ENCODE peak calls at places on chromosomes 11 and 22, in eight cellular contexts. R is BE2C; G is central memory CD4-positive, alpha-beta T cell; C is GM04504; S is AG09309; Q is GM13976; K is ELR; O is suprapubic skin. W is an unnamed sample.

GRCh38 chr22:50620861-50621490 is 7.0 kb downstream of the ARSA start:
- DNase-seq in R (no peak), K (no peak), C (no peak), O (no peak), Q (peak), S (no peak), G (peak), W (no peak)

GRCh38 chr22:43393132-43393844 is 18.5 kb upstream of the MPPED1 start:
- DNase-seq in G (no peak), Q (no peak), K (no peak), O (peak), C (no peak), R (no peak), S (no peak), W (no peak)

GRCh38 chr11:130477646-130478203 is 29.3 kb downstream of the ADAMTS15 start:
- DNase-seq in O (no peak), C (no peak), G (no peak), R (no peak), K (no peak), S (no peak), Q (peak), W (no peak)

GRCh38 chr22:48907591-48907990 is 920.1 kb downstream of the BRD1 start:
- DNase-seq in R (no peak), O (no peak), G (no peak), Q (no peak), S (no peak), C (no peak), K (no peak), W (no peak)

GRCh38 chr11:68038718-68039525 is at the start of gene TCIRG1:
- DNase-seq in K (peak), Q (peak), C (peak), G (peak), O (peak), S (no peak), R (peak), W (no peak)

GRCh38 chr11:120512727-120513435 is 1.3 kb downstream of the GRIK4 start:
- DNase-seq in S (no peak), Q (peak), O (no peak), K (no peak), G (no peak), R (no peak), C (no peak), W (no peak)

GRCh38 chr11:128720522-128720985 is 26.7 kb downstream of the FLI1 start:
- DNase-seq in Q (peak), K (no peak), S (no peak), C (no peak), R (no peak), G (peak), O (no peak), W (no peak)

GRCh38 chr22:28992565-28993326 is 68.9 kb downstream of the C22orf31 start:
- DNase-seq in S (no peak), R (no peak), Q (no peak), K (no peak), G (no peak), O (no peak), C (no peak), W (no peak)

GRCh38 chr11:121929581-121929980 is 186.4 kb downstream of the BLID start:
- DNase-seq in O (no peak), R (peak), K (peak), C (no peak), Q (no peak), G (no peak), S (no peak), W (no peak)

GRCh38 chr11:104106136-104106754 is 57.7 kb downstream of the PDGFD start:
- DNase-seq in Q (no peak), S (peak), R (no peak), C (peak), O (no peak), G (no peak), K (no peak), W (no peak)

GRCh38 chr11:70788247-70789022 is 390.1 kb downstream of the CTTN start:
- DNase-seq in G (no peak), R (no peak), S (peak), O (no peak), Q (no peak), C (peak), K (peak), W (peak)

GRCh38 chr11:8593935-8594909 is at the start of gene STK33:
- DNase-seq in C (no peak), R (peak), G (no peak), O (no peak), Q (peak), S (no peak), K (peak), W (no peak)

GRCh38 chr11:32340181-32340580 is 95.2 kb downstream of the WT1 start:
- DNase-seq in R (no peak), O (no peak), G (no peak), C (no peak), Q (no peak), K (no peak), S (no peak), W (no peak)

GRCh38 chr11:122709042-122709760 is 53.7 kb downstream of the UBASH3B start:
- DNase-seq in Q (no peak), R (no peak), C (peak), S (no peak), K (peak), O (no peak), G (no peak), W (no peak)

GRCh38 chr11:11148598-11148997 is 204.5 kb downstream of the CSNK2A3 start:
- DNase-seq in O (no peak), Q (no peak), R (no peak), C (no peak), S (no peak), K (no peak), G (no peak), W (no peak)

GRCh38 chr11:118921929-118922744 is 3.6 kb downstream of the BCL9L start:
- DNase-seq in O (peak), S (no peak), Q (no peak), R (peak), C (no peak), G (no peak), K (peak), W (no peak)

GRCh38 chr22:25027959-25028840 is 75.7 kb downstream of the KIAA1671 start:
- DNase-seq in S (no peak), O (no peak), Q (peak), K (peak), C (no peak), G (no peak), R (peak), W (no peak)

GRCh38 chr11:77203901-77204755 is 76.1 kb downstream of the MYO7A start:
- DNase-seq in K (no peak), S (no peak), C (no peak), R (no peak), Q (no peak), O (peak), G (no peak), W (no peak)

GRCh38 chr11:30196400-30197206 is 34.2 kb upstream of the FSHB start:
- DNase-seq in R (peak), O (no peak), S (no peak), Q (peak), K (peak), C (peak), G (no peak), W (no peak)

GRCh38 chr11:133215529-133216230 is 316.6 kb downstream of the OPCML start:
- DNase-seq in K (no peak), R (no peak), G (no peak), O (no peak), Q (no peak), S (no peak), C (no peak), W (no peak)

GRCh38 chr11:64072403-64072802 is 36.7 kb downstream of the FLRT1 start:
- DNase-seq in G (no peak), Q (no peak), K (no peak), O (no peak), R (no peak), S (no peak), C (no peak), W (no peak)